ENCODE peak calls at places on chromosomes 16 and 17, in six cellular contexts. E is gastrocnemius medialis; G is CD4-positive, alpha-beta T cell; Y is fibroblast of lung; R is CD8-positive, alpha-beta T cell; Q is tibial artery. V is an unnamed sample.
A peak's percentile ranks its signal among the peaks of the same experiment; 100 is the strongest.

GRCh38 chr16:70470927-70471341 is 16.5 kb downstream of the FCSK start:
- DNase-seq in E (peak; percentile 65), G (no peak), Y (no peak), R (no peak), Q (no peak), V (no peak)

GRCh38 chr16:66880288-66881013 is at the start of gene PDP2:
- DNase-seq in E (peak; percentile 97), G (peak; percentile 85), Y (peak; percentile 95), R (peak; percentile 91), Q (peak; percentile 98), V (peak; percentile 92)

GRCh38 chr16:4115209-4115940 is 867 bp downstream of the ADCY9 start:
- DNase-seq in E (peak; percentile 53), G (peak; percentile 45), Y (peak; percentile 70), R (peak; percentile 46), Q (peak; percentile 76), V (peak; percentile 45)

GRCh38 chr17:28574536-28574935 is 2.2 kb downstream of the ALDOC start:
- DNase-seq in E (no peak), G (peak; percentile 18), Y (no peak), R (no peak), Q (no peak), V (no peak)

GRCh38 chr17:69473801-69474170 is 59.3 kb downstream of the MAP2K6 start:
- DNase-seq in E (no peak), G (no peak), Y (peak; percentile 69), R (no peak), Q (no peak), V (no peak)

GRCh38 chr17:49967205-49967604 is 1.8 kb upstream of the DLX4 start:
- DNase-seq in E (no peak), G (no peak), Y (no peak), R (no peak), Q (no peak), V (no peak)

GRCh38 chr16:66422366-66422765 is 4.7 kb upstream of the BEAN1 start:
- DNase-seq in E (no peak), G (no peak), Y (no peak), R (no peak), Q (peak; percentile 61), V (no peak)

GRCh38 chr17:28228986-28229729 is 89.8 kb upstream of the TMEM97 start:
- DNase-seq in E (no peak), G (no peak), Y (no peak), R (no peak), Q (peak; percentile 27), V (no peak)

GRCh38 chr17:8117980-8118768 is at the start of gene ALOXE3:
- DNase-seq in E (no peak), G (no peak), Y (peak; percentile 36), R (peak; percentile 31), Q (no peak), V (peak; percentile 87)

DNA sequence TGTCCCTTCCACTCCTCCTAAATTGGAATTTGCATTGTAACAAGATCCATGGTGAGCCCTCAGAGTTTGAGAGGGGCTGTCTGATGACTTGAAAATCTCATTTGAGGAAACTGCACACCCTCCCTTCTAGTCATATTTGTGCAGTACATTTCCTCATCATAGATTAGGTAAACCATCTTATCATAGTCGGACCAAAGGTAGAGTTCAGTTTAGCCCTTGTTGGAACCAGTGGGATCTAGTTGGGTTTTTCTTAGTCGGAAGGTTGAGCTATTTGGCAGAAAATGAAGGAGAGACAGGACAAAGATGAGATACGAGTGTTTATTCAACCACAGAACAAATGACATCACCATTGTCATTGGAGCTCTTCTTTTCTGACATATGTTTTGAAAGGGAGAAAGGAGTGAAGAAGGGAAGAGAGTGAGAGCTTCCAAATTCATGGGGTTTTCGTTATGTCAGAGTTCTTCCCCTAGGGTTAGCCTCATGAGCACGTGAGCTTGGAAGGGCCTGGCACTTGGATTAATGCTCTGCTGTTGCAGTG is 15.8 kb upstream of the KRT20 start:
- DNase-seq in E (no peak), G (no peak), Y (no peak), R (no peak), Q (no peak), V (no peak)
- H3K27ac ChIP-seq in E (no peak overlapping the region), G (no peak overlapping the region), Y (no peak overlapping the region), R (no peak overlapping the region), Q (no peak overlapping the region), V (no peak overlapping the region)

GRCh38 chr17:4584835-4585187 is 482 bp downstream of the SMTNL2 start:
- DNase-seq in E (no peak), G (no peak), Y (no peak), R (no peak), Q (no peak), V (no peak)
- H3K27ac ChIP-seq in E (peak overlapping the region; percentile 100), G (no peak overlapping the region), Y (no peak overlapping the region), R (no peak overlapping the region), Q (no peak overlapping the region), V (peak overlapping the region; percentile 29)

DNA sequence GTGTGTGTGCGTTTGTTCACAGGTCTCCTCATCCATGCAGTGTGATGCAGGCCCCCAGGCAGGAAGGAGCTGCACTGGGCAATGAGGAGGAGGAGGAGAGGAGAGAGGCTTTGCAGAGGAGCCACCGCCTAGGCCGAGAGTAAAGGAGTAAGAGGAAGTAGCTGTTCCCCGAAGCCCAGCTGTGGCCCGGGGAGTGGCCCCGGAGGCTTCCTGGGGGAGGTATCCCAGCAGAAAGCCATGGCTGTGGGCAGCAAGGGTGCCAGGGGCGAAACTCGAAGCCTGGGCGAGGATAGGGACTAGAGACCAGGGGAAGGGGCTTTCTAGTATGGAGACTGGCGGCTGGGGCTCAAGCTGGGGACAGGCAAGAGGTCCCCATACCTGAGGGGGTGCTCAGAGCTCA is 12.2 kb downstream of the C16orf95 start:
- DNase-seq in E (no peak), G (no peak), Y (no peak), R (no peak), Q (no peak), V (no peak)
- H3K27ac ChIP-seq in E (no peak overlapping the region), G (no peak overlapping the region), Y (no peak overlapping the region), R (no peak overlapping the region), Q (no peak overlapping the region), V (no peak overlapping the region)

DNA sequence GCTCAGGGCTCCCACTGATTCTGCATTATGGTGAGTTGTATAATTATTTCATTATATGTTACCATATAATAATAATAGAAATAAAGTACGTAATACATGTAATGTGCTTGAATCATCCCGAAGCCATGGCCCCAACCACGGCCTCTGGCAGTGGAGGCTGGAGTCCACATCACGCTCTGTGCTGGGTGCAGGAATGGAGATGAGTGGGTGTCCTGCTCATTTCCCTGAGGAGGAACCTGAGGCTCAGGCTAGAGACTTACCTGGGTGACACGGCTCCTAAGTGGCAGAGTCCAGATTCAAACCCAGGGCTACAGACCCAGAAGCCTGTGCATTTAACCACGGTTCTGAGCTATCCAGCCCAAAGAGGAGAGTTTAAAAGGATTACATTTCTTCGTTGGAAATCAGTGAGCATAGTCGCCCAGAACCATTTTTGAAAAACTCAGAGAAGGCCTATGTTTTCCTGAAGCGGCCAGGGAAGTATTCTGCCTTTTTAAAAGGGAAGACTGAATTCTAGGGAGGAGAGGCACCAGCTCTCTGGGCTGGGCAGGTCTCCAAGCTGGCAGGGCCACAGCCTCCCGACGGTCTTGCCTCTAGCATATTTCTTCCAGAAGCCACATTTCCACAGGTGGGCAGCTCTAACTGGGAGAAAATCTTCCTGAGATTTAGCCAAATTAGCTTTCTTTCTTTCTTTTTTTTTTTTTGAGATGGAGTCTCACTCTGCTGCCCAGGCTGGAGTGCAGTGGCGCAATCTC is 6.7 kb downstream of the IL4R start:
- DNase-seq in E (no peak), G (no peak), Y (no peak), R (no peak), Q (no peak), V (no peak)
- H3K27ac ChIP-seq in E (no peak overlapping the region), G (no peak overlapping the region), Y (no peak overlapping the region), R (no peak overlapping the region), Q (peak overlapping the region; percentile 99), V (no peak overlapping the region)

V was measured in trophoblast cell.